ENCODE peak calls at places on chromosomes 11 and 22, in six cellular contexts. One of them, this sample, is unnamed.

GRCh38 chr11:45834298-45834756 is 12.9 kb upstream of the CRY2 start:
- DNase-seq in activated T-cell treated with anti-CD3 and anti-CD28 coated beads, Interleukin-2, amount 50 U/mL, for 72 hours: peak; percentile 6
- DNase-seq in body of pancreas: no peak
- DNase-seq in skeletal muscle cell: no peak
- DNase-seq in activated CD4-positive, alpha-beta T cell treated with anti-CD3 and anti-CD28 coated beads for 4 hours: no peak
- DNase-seq in hippocampal formation: no peak
- DNase-seq in this sample: no peak

GRCh38 chr11:62128835-62129234 is 5.0 kb downstream of the INCENP start:
- DNase-seq in activated T-cell treated with anti-CD3 and anti-CD28 coated beads, Interleukin-2, amount 50 U/mL, for 72 hours: no peak
- DNase-seq in hippocampal formation: no peak
- DNase-seq in activated CD4-positive, alpha-beta T cell treated with anti-CD3 and anti-CD28 coated beads for 4 hours: no peak
- DNase-seq in skeletal muscle cell: no peak
- DNase-seq in body of pancreas: no peak
- DNase-seq in this sample: no peak

GRCh38 chr11:82858556-82859091 is 41.6 kb downstream of the PRCP start:
- DNase-seq in body of pancreas: no peak
- DNase-seq in activated T-cell treated with anti-CD3 and anti-CD28 coated beads, Interleukin-2, amount 50 U/mL, for 72 hours: no peak
- DNase-seq in hippocampal formation: peak; percentile 10
- DNase-seq in skeletal muscle cell: peak; percentile 23
- DNase-seq in activated CD4-positive, alpha-beta T cell treated with anti-CD3 and anti-CD28 coated beads for 4 hours: no peak
- DNase-seq in this sample: peak; percentile 59

GRCh38 chr11:65108469-65109123 is 3.1 kb upstream of the TM7SF2 start:
- DNase-seq in skeletal muscle cell: no peak
- DNase-seq in activated CD4-positive, alpha-beta T cell treated with anti-CD3 and anti-CD28 coated beads for 4 hours: no peak
- DNase-seq in hippocampal formation: no peak
- DNase-seq in activated T-cell treated with anti-CD3 and anti-CD28 coated beads, Interleukin-2, amount 50 U/mL, for 72 hours: no peak
- DNase-seq in body of pancreas: no peak
- DNase-seq in this sample: no peak

GRCh38 chr11:117396970-117397369 is 69.3 kb downstream of the CEP164 start:
- DNase-seq in body of pancreas: no peak
- DNase-seq in activated T-cell treated with anti-CD3 and anti-CD28 coated beads, Interleukin-2, amount 50 U/mL, for 72 hours: no peak
- DNase-seq in hippocampal formation: no peak
- DNase-seq in activated CD4-positive, alpha-beta T cell treated with anti-CD3 and anti-CD28 coated beads for 4 hours: no peak
- DNase-seq in skeletal muscle cell: no peak
- DNase-seq in this sample: no peak

GRCh38 chr11:86800076-86800955 is at the start of gene PRSS23:
- DNase-seq in activated T-cell treated with anti-CD3 and anti-CD28 coated beads, Interleukin-2, amount 50 U/mL, for 72 hours: peak; percentile 54
- DNase-seq in activated CD4-positive, alpha-beta T cell treated with anti-CD3 and anti-CD28 coated beads for 4 hours: no peak
- DNase-seq in hippocampal formation: no peak
- DNase-seq in skeletal muscle cell: no peak
- DNase-seq in body of pancreas: peak; percentile 83
- DNase-seq in this sample: peak; percentile 96

GRCh38 chr11:65894034-65894591 is 3.6 kb downstream of the CCDC85B start:
- DNase-seq in hippocampal formation: no peak
- DNase-seq in body of pancreas: no peak
- DNase-seq in skeletal muscle cell: no peak
- DNase-seq in activated CD4-positive, alpha-beta T cell treated with anti-CD3 and anti-CD28 coated beads for 4 hours: no peak
- DNase-seq in activated T-cell treated with anti-CD3 and anti-CD28 coated beads, Interleukin-2, amount 50 U/mL, for 72 hours: peak; percentile 53
- DNase-seq in this sample: no peak

GRCh38 chr11:84887055-84887629 is 740.0 kb downstream of the DLG2 start:
- DNase-seq in hippocampal formation: no peak
- DNase-seq in skeletal muscle cell: no peak
- DNase-seq in activated T-cell treated with anti-CD3 and anti-CD28 coated beads, Interleukin-2, amount 50 U/mL, for 72 hours: no peak
- DNase-seq in body of pancreas: no peak
- DNase-seq in activated CD4-positive, alpha-beta T cell treated with anti-CD3 and anti-CD28 coated beads for 4 hours: no peak
- DNase-seq in this sample: peak; percentile 20

GRCh38 chr11:10305964-10306918 is 1.4 kb downstream of the ADM start:
- DNase-seq in hippocampal formation: no peak
- DNase-seq in activated CD4-positive, alpha-beta T cell treated with anti-CD3 and anti-CD28 coated beads for 4 hours: no peak
- DNase-seq in body of pancreas: peak; percentile 34
- DNase-seq in activated T-cell treated with anti-CD3 and anti-CD28 coated beads, Interleukin-2, amount 50 U/mL, for 72 hours: peak; percentile 23
- DNase-seq in skeletal muscle cell: no peak
- DNase-seq in this sample: peak; percentile 49

GRCh38 chr11:116843661-116844060 is 6.2 kb upstream of the APOA1 start:
- DNase-seq in body of pancreas: no peak
- DNase-seq in skeletal muscle cell: no peak
- DNase-seq in hippocampal formation: no peak
- DNase-seq in activated CD4-positive, alpha-beta T cell treated with anti-CD3 and anti-CD28 coated beads for 4 hours: no peak
- DNase-seq in activated T-cell treated with anti-CD3 and anti-CD28 coated beads, Interleukin-2, amount 50 U/mL, for 72 hours: no peak
- DNase-seq in this sample: no peak

GRCh38 chr22:44595841-44596341 is 97.9 kb upstream of the RTL6 start:
- DNase-seq in activated T-cell treated with anti-CD3 and anti-CD28 coated beads, Interleukin-2, amount 50 U/mL, for 72 hours: peak; percentile 6
- DNase-seq in hippocampal formation: no peak
- DNase-seq in activated CD4-positive, alpha-beta T cell treated with anti-CD3 and anti-CD28 coated beads for 4 hours: no peak
- DNase-seq in body of pancreas: peak; percentile 27
- DNase-seq in skeletal muscle cell: no peak
- DNase-seq in this sample: no peak

GRCh38 chr22:44684506-44685383 is 17.3 kb upstream of the PRR5 start:
- DNase-seq in body of pancreas: peak; percentile 89
- DNase-seq in hippocampal formation: peak; percentile 45
- DNase-seq in activated T-cell treated with anti-CD3 and anti-CD28 coated beads, Interleukin-2, amount 50 U/mL, for 72 hours: peak; percentile 91
- DNase-seq in skeletal muscle cell: no peak
- DNase-seq in activated CD4-positive, alpha-beta T cell treated with anti-CD3 and anti-CD28 coated beads for 4 hours: peak; percentile 80
- DNase-seq in this sample: peak; percentile 95

GRCh38 chr11:35487532-35488078 is 37.8 kb downstream of the PAMR1 start:
- DNase-seq in activated T-cell treated with anti-CD3 and anti-CD28 coated beads, Interleukin-2, amount 50 U/mL, for 72 hours: no peak
- DNase-seq in skeletal muscle cell: no peak
- DNase-seq in activated CD4-positive, alpha-beta T cell treated with anti-CD3 and anti-CD28 coated beads for 4 hours: no peak
- DNase-seq in hippocampal formation: no peak
- DNase-seq in body of pancreas: peak; percentile 62
- DNase-seq in this sample: peak; percentile 45

GRCh38 chr11:47850337-47850736 is 2.2 kb upstream of the NUP160 start:
- DNase-seq in hippocampal formation: no peak
- DNase-seq in activated CD4-positive, alpha-beta T cell treated with anti-CD3 and anti-CD28 coated beads for 4 hours: no peak
- DNase-seq in activated T-cell treated with anti-CD3 and anti-CD28 coated beads, Interleukin-2, amount 50 U/mL, for 72 hours: no peak
- DNase-seq in body of pancreas: no peak
- DNase-seq in skeletal muscle cell: no peak
- DNase-seq in this sample: no peak

GRCh38 chr11:69485337-69486041 is 4.0 kb downstream of the LINC01488 start:
- DNase-seq in activated T-cell treated with anti-CD3 and anti-CD28 coated beads, Interleukin-2, amount 50 U/mL, for 72 hours: no peak
- DNase-seq in activated CD4-positive, alpha-beta T cell treated with anti-CD3 and anti-CD28 coated beads for 4 hours: no peak
- DNase-seq in skeletal muscle cell: no peak
- DNase-seq in body of pancreas: no peak
- DNase-seq in hippocampal formation: no peak
- DNase-seq in this sample: no peak

GRCh38 chr22:50161508-50162390 is 8.8 kb upstream of the PANX2 start:
- DNase-seq in skeletal muscle cell: no peak
- DNase-seq in activated T-cell treated with anti-CD3 and anti-CD28 coated beads, Interleukin-2, amount 50 U/mL, for 72 hours: no peak
- DNase-seq in activated CD4-positive, alpha-beta T cell treated with anti-CD3 and anti-CD28 coated beads for 4 hours: no peak
- DNase-seq in hippocampal formation: no peak
- DNase-seq in body of pancreas: no peak
- DNase-seq in this sample: no peak

GRCh38 chr11:65522640-65523322 is 2.1 kb upstream of the SCYL1 start:
- DNase-seq in body of pancreas: no peak
- DNase-seq in activated T-cell treated with anti-CD3 and anti-CD28 coated beads, Interleukin-2, amount 50 U/mL, for 72 hours: no peak
- DNase-seq in skeletal muscle cell: no peak
- DNase-seq in activated CD4-positive, alpha-beta T cell treated with anti-CD3 and anti-CD28 coated beads for 4 hours: peak; percentile 55
- DNase-seq in hippocampal formation: no peak
- DNase-seq in this sample: no peak

GRCh38 chr11:129302386-129303101 is 73.1 kb upstream of the BARX2 start:
- DNase-seq in body of pancreas: no peak
- DNase-seq in activated T-cell treated with anti-CD3 and anti-CD28 coated beads, Interleukin-2, amount 50 U/mL, for 72 hours: no peak
- DNase-seq in activated CD4-positive, alpha-beta T cell treated with anti-CD3 and anti-CD28 coated beads for 4 hours: no peak
- DNase-seq in hippocampal formation: no peak
- DNase-seq in skeletal muscle cell: no peak
- DNase-seq in this sample: no peak

GRCh38 chr11:123302751-123303195 is 107.7 kb upstream of the CLMP start:
- DNase-seq in skeletal muscle cell: peak; percentile 18
- DNase-seq in activated CD4-positive, alpha-beta T cell treated with anti-CD3 and anti-CD28 coated beads for 4 hours: peak; percentile 33
- DNase-seq in activated T-cell treated with anti-CD3 and anti-CD28 coated beads, Interleukin-2, amount 50 U/mL, for 72 hours: peak; percentile 54
- DNase-seq in body of pancreas: no peak
- DNase-seq in hippocampal formation: no peak
- DNase-seq in this sample: peak; percentile 77

GRCh38 chr22:19066531-19067271 is 55.5 kb downstream of the DGCR2 start:
- DNase-seq in activated CD4-positive, alpha-beta T cell treated with anti-CD3 and anti-CD28 coated beads for 4 hours: no peak
- DNase-seq in activated T-cell treated with anti-CD3 and anti-CD28 coated beads, Interleukin-2, amount 50 U/mL, for 72 hours: no peak
- DNase-seq in body of pancreas: no peak
- DNase-seq in skeletal muscle cell: peak; percentile 30
- DNase-seq in hippocampal formation: no peak
- DNase-seq in this sample: peak; percentile 95

GRCh38 chr11:6565988-6566703 is 37.3 kb downstream of the RRP8 start:
- DNase-seq in activated T-cell treated with anti-CD3 and anti-CD28 coated beads, Interleukin-2, amount 50 U/mL, for 72 hours: no peak
- DNase-seq in activated CD4-positive, alpha-beta T cell treated with anti-CD3 and anti-CD28 coated beads for 4 hours: no peak
- DNase-seq in body of pancreas: no peak
- DNase-seq in hippocampal formation: no peak
- DNase-seq in skeletal muscle cell: no peak
- DNase-seq in this sample: no peak

GRCh38 chr11:6315811-6316425 is 4.4 kb downstream of the CAVIN3 start:
- DNase-seq in body of pancreas: peak; percentile 72
- DNase-seq in hippocampal formation: no peak
- DNase-seq in skeletal muscle cell: no peak
- DNase-seq in activated T-cell treated with anti-CD3 and anti-CD28 coated beads, Interleukin-2, amount 50 U/mL, for 72 hours: peak; percentile 50
- DNase-seq in activated CD4-positive, alpha-beta T cell treated with anti-CD3 and anti-CD28 coated beads for 4 hours: peak; percentile 14
- DNase-seq in this sample: peak; percentile 86

GRCh38 chr11:88193278-88193677 is 18.0 kb upstream of the RAB38 start:
- DNase-seq in body of pancreas: no peak
- DNase-seq in activated CD4-positive, alpha-beta T cell treated with anti-CD3 and anti-CD28 coated beads for 4 hours: no peak
- DNase-seq in skeletal muscle cell: no peak
- DNase-seq in hippocampal formation: no peak
- DNase-seq in activated T-cell treated with anti-CD3 and anti-CD28 coated beads, Interleukin-2, amount 50 U/mL, for 72 hours: no peak
- DNase-seq in this sample: no peak

GRCh38 chr22:46339956-46340355 is 4.4 kb downstream of the TRMU start:
- DNase-seq in activated T-cell treated with anti-CD3 and anti-CD28 coated beads, Interleukin-2, amount 50 U/mL, for 72 hours: no peak
- DNase-seq in skeletal muscle cell: no peak
- DNase-seq in body of pancreas: no peak
- DNase-seq in activated CD4-positive, alpha-beta T cell treated with anti-CD3 and anti-CD28 coated beads for 4 hours: no peak
- DNase-seq in hippocampal formation: no peak
- DNase-seq in this sample: no peak

This sample was measured in GM03348.